ENCODE peak calls at places on chromosomes 5 and 9, in six cellular contexts. One of them, this sample, is unnamed.

GRCh38 chr9:132516911-132517310 is 65.5 kb upstream of the BARHL1 start:
- DNase-seq in AG04450: no peak
- DNase-seq in CD8-positive, alpha-beta memory T cell: no peak
- DNase-seq in psoas muscle: no peak
- DNase-seq in tibial nerve: no peak
- DNase-seq in CD4-positive, alpha-beta T cell: no peak
- DNase-seq in this sample: no peak

GRCh38 chr5:108638021-108638420 is 109.7 kb upstream of the FER start:
- DNase-seq in AG04450: no peak
- DNase-seq in CD8-positive, alpha-beta memory T cell: no peak
- DNase-seq in psoas muscle: no peak
- DNase-seq in tibial nerve: no peak
- DNase-seq in CD4-positive, alpha-beta T cell: no peak
- DNase-seq in this sample: no peak

GRCh38 chr9:78031271-78031825 is at the start of gene GNAQ:
- DNase-seq in AG04450: no peak
- DNase-seq in CD8-positive, alpha-beta memory T cell: no peak
- DNase-seq in psoas muscle: peak
- DNase-seq in tibial nerve: no peak
- DNase-seq in CD4-positive, alpha-beta T cell: peak
- DNase-seq in this sample: no peak

GRCh38 chr5:176596689-176597416 is 13.1 kb downstream of the GPRIN1 start:
- DNase-seq in AG04450: no peak
- DNase-seq in CD8-positive, alpha-beta memory T cell: peak
- DNase-seq in psoas muscle: no peak
- DNase-seq in tibial nerve: no peak
- DNase-seq in CD4-positive, alpha-beta T cell: peak
- DNase-seq in this sample: peak

GRCh38 chr5:111144352-111144930 is 52.3 kb downstream of the WDR36 start:
- DNase-seq in AG04450: no peak
- DNase-seq in CD8-positive, alpha-beta memory T cell: no peak
- DNase-seq in psoas muscle: no peak
- DNase-seq in tibial nerve: no peak
- DNase-seq in CD4-positive, alpha-beta T cell: no peak
- DNase-seq in this sample: no peak

GRCh38 chr5:94540856-94541494 is 77.4 kb downstream of the KIAA0825 start:
- DNase-seq in AG04450: no peak
- DNase-seq in CD8-positive, alpha-beta memory T cell: no peak
- DNase-seq in psoas muscle: no peak
- DNase-seq in tibial nerve: no peak
- DNase-seq in CD4-positive, alpha-beta T cell: no peak
- DNase-seq in this sample: no peak

GRCh38 chr9:17882801-17883200 is 303.9 kb downstream of the SH3GL2 start:
- DNase-seq in AG04450: no peak
- DNase-seq in CD8-positive, alpha-beta memory T cell: no peak
- DNase-seq in psoas muscle: no peak
- DNase-seq in tibial nerve: no peak
- DNase-seq in CD4-positive, alpha-beta T cell: no peak
- DNase-seq in this sample: no peak

GRCh38 chr9:116644099-116644688 is 42.9 kb upstream of the TRIM32 start:
- DNase-seq in AG04450: peak
- DNase-seq in CD8-positive, alpha-beta memory T cell: no peak
- DNase-seq in psoas muscle: no peak
- DNase-seq in tibial nerve: no peak
- DNase-seq in CD4-positive, alpha-beta T cell: no peak
- DNase-seq in this sample: no peak

GRCh38 chr9:86097510-86098224 is 1.7 kb downstream of the GOLM1 start:
- DNase-seq in AG04450: no peak
- DNase-seq in CD8-positive, alpha-beta memory T cell: no peak
- DNase-seq in psoas muscle: no peak
- DNase-seq in tibial nerve: no peak
- DNase-seq in CD4-positive, alpha-beta T cell: no peak
- DNase-seq in this sample: no peak

GRCh38 chr5:96968074-96968473 is 32.2 kb downstream of the LNPEP start:
- DNase-seq in AG04450: no peak
- DNase-seq in CD8-positive, alpha-beta memory T cell: no peak
- DNase-seq in psoas muscle: no peak
- DNase-seq in tibial nerve: no peak
- DNase-seq in CD4-positive, alpha-beta T cell: no peak
- DNase-seq in this sample: no peak

GRCh38 chr9:35519697-35520403 is 29.9 kb downstream of the RUSC2 start:
- DNase-seq in AG04450: no peak
- DNase-seq in CD8-positive, alpha-beta memory T cell: no peak
- DNase-seq in psoas muscle: no peak
- DNase-seq in tibial nerve: no peak
- DNase-seq in CD4-positive, alpha-beta T cell: no peak
- DNase-seq in this sample: no peak

GRCh38 chr5:160506006-160507004 is 84.7 kb downstream of the PTTG1 start:
- DNase-seq in AG04450: no peak
- DNase-seq in CD8-positive, alpha-beta memory T cell: peak
- DNase-seq in psoas muscle: no peak
- DNase-seq in tibial nerve: no peak
- DNase-seq in CD4-positive, alpha-beta T cell: peak
- DNase-seq in this sample: peak

GRCh38 chr9:120571443-120572257 is 8.3 kb downstream of the CDK5RAP2 start:
- DNase-seq in AG04450: peak
- DNase-seq in CD8-positive, alpha-beta memory T cell: no peak
- DNase-seq in psoas muscle: peak
- DNase-seq in tibial nerve: no peak
- DNase-seq in CD4-positive, alpha-beta T cell: no peak
- DNase-seq in this sample: no peak

GRCh38 chr5:60649288-60649917 is 50.6 kb downstream of the DEPDC1B start:
- DNase-seq in AG04450: peak
- DNase-seq in CD8-positive, alpha-beta memory T cell: no peak
- DNase-seq in psoas muscle: no peak
- DNase-seq in tibial nerve: no peak
- DNase-seq in CD4-positive, alpha-beta T cell: no peak
- DNase-seq in this sample: no peak

GRCh38 chr9:79962150-79962549 is 390.4 kb downstream of the TLE4 start:
- DNase-seq in AG04450: no peak
- DNase-seq in CD8-positive, alpha-beta memory T cell: no peak
- DNase-seq in psoas muscle: no peak
- DNase-seq in tibial nerve: no peak
- DNase-seq in CD4-positive, alpha-beta T cell: no peak
- DNase-seq in this sample: no peak

GRCh38 chr9:113916931-113917330 is 40.8 kb downstream of the ZNF618 start:
- DNase-seq in AG04450: no peak
- DNase-seq in CD8-positive, alpha-beta memory T cell: no peak
- DNase-seq in psoas muscle: no peak
- DNase-seq in tibial nerve: no peak
- DNase-seq in CD4-positive, alpha-beta T cell: no peak
- DNase-seq in this sample: no peak

GRCh38 chr9:98064623-98065392 is 8.3 kb downstream of the NANS start:
- DNase-seq in AG04450: no peak
- DNase-seq in CD8-positive, alpha-beta memory T cell: no peak
- DNase-seq in psoas muscle: no peak
- DNase-seq in tibial nerve: no peak
- DNase-seq in CD4-positive, alpha-beta T cell: no peak
- DNase-seq in this sample: no peak

GRCh38 chr5:673140-673836 is 19.9 kb downstream of the TPPP start:
- DNase-seq in AG04450: no peak
- DNase-seq in CD8-positive, alpha-beta memory T cell: peak
- DNase-seq in psoas muscle: peak
- DNase-seq in tibial nerve: no peak
- DNase-seq in CD4-positive, alpha-beta T cell: no peak
- DNase-seq in this sample: peak

GRCh38 chr5:13990896-13991295 is 46.4 kb upstream of the DNAH5 start:
- DNase-seq in AG04450: no peak
- DNase-seq in CD8-positive, alpha-beta memory T cell: no peak
- DNase-seq in psoas muscle: no peak
- DNase-seq in tibial nerve: no peak
- DNase-seq in CD4-positive, alpha-beta T cell: no peak
- DNase-seq in this sample: no peak

GRCh38 chr5:109878887-109879286 is 189.2 kb downstream of the MAN2A1 start:
- DNase-seq in AG04450: no peak
- DNase-seq in CD8-positive, alpha-beta memory T cell: no peak
- DNase-seq in psoas muscle: no peak
- DNase-seq in tibial nerve: no peak
- DNase-seq in CD4-positive, alpha-beta T cell: no peak
- DNase-seq in this sample: no peak
- H3K27ac ChIP-seq in AG04450: no peak
- H3K27ac ChIP-seq in CD8-positive, alpha-beta memory T cell: no peak
- H3K27ac ChIP-seq in psoas muscle: no peak
- H3K27ac ChIP-seq in tibial nerve: no peak
- H3K27ac ChIP-seq in CD4-positive, alpha-beta T cell: no peak
- H3K27ac ChIP-seq in this sample: no peak

GRCh38 chr9:136289651-136290507 is 14.0 kb downstream of the CCDC187 start:
- DNase-seq in AG04450: no peak
- DNase-seq in CD8-positive, alpha-beta memory T cell: no peak
- DNase-seq in psoas muscle: peak
- DNase-seq in tibial nerve: no peak
- DNase-seq in CD4-positive, alpha-beta T cell: no peak
- DNase-seq in this sample: no peak
- H3K27ac ChIP-seq in AG04450: no peak
- H3K27ac ChIP-seq in CD8-positive, alpha-beta memory T cell: no peak
- H3K27ac ChIP-seq in psoas muscle: no peak
- H3K27ac ChIP-seq in tibial nerve: no peak
- H3K27ac ChIP-seq in CD4-positive, alpha-beta T cell: no peak
- H3K27ac ChIP-seq in this sample: no peak

GRCh38 chr9:109912726-109913460 is 132.9 kb downstream of the PALM2AKAP2 start:
- DNase-seq in AG04450: no peak
- DNase-seq in CD8-positive, alpha-beta memory T cell: no peak
- DNase-seq in psoas muscle: no peak
- DNase-seq in tibial nerve: no peak
- DNase-seq in CD4-positive, alpha-beta T cell: no peak
- DNase-seq in this sample: peak
- H3K27ac ChIP-seq in AG04450: peak
- H3K27ac ChIP-seq in CD8-positive, alpha-beta memory T cell: no peak
- H3K27ac ChIP-seq in psoas muscle: peak
- H3K27ac ChIP-seq in tibial nerve: no peak
- H3K27ac ChIP-seq in CD4-positive, alpha-beta T cell: no peak
- H3K27ac ChIP-seq in this sample: peak

DNA sequence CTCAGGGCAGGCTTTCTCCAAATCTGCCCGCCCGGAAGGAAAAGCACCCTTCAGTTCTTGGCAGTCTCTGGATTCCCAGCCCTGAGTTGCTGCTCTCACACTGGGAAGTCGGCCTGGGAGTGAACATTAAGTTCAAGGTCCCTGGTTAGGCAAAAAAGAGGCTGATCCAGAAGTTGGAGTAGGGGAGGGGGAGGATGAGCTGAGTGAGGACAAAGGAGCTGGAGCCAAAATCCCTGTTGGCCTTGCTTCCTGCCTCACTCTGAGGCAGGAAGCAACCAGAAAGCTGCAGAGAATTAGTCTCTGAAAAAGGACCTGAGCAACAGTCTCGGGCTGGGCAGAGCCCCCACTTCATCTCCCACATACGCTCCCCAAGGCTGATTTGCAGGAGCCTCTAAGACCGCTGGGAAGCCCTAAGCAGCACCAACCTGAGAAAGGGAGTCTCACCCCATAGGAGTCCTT is 15.0 kb upstream of the RPS14 start:
- DNase-seq in AG04450: no peak
- DNase-seq in CD8-positive, alpha-beta memory T cell: no peak
- DNase-seq in psoas muscle: no peak
- DNase-seq in tibial nerve: no peak
- DNase-seq in CD4-positive, alpha-beta T cell: no peak
- DNase-seq in this sample: no peak
- H3K27ac ChIP-seq in AG04450: no peak
- H3K27ac ChIP-seq in CD8-positive, alpha-beta memory T cell: no peak
- H3K27ac ChIP-seq in psoas muscle: peak
- H3K27ac ChIP-seq in tibial nerve: no peak
- H3K27ac ChIP-seq in CD4-positive, alpha-beta T cell: no peak
- H3K27ac ChIP-seq in this sample: no peak

GRCh38 chr5:36744041-36744677 is 132.4 kb upstream of the NIPBL start:
- DNase-seq in AG04450: no peak
- DNase-seq in CD8-positive, alpha-beta memory T cell: no peak
- DNase-seq in psoas muscle: no peak
- DNase-seq in tibial nerve: no peak
- DNase-seq in CD4-positive, alpha-beta T cell: no peak
- DNase-seq in this sample: no peak
- H3K27ac ChIP-seq in AG04450: no peak
- H3K27ac ChIP-seq in CD8-positive, alpha-beta memory T cell: no peak
- H3K27ac ChIP-seq in psoas muscle: peak
- H3K27ac ChIP-seq in tibial nerve: no peak
- H3K27ac ChIP-seq in CD4-positive, alpha-beta T cell: no peak
- H3K27ac ChIP-seq in this sample: peak

GRCh38 chr9:93244510-93245436 is 60.8 kb downstream of the WNK2 start:
- DNase-seq in AG04450: no peak
- DNase-seq in CD8-positive, alpha-beta memory T cell: no peak
- DNase-seq in psoas muscle: no peak
- DNase-seq in tibial nerve: no peak
- DNase-seq in CD4-positive, alpha-beta T cell: no peak
- DNase-seq in this sample: no peak

GRCh38 chr9:93245437-93245970 is 61.6 kb downstream of the WNK2 start:
- DNase-seq in AG04450: no peak
- DNase-seq in CD8-positive, alpha-beta memory T cell: no peak
- DNase-seq in psoas muscle: peak
- DNase-seq in tibial nerve: no peak
- DNase-seq in CD4-positive, alpha-beta T cell: no peak
- DNase-seq in this sample: no peak

GRCh38 chr9:93246111-93246510 is 62.2 kb downstream of the WNK2 start:
- DNase-seq in AG04450: no peak
- DNase-seq in CD8-positive, alpha-beta memory T cell: no peak
- DNase-seq in psoas muscle: no peak
- DNase-seq in tibial nerve: no peak
- DNase-seq in CD4-positive, alpha-beta T cell: no peak
- DNase-seq in this sample: no peak

GRCh38 chr9:93246526-93246925 is 62.6 kb downstream of the WNK2 start:
- DNase-seq in AG04450: no peak
- DNase-seq in CD8-positive, alpha-beta memory T cell: no peak
- DNase-seq in psoas muscle: no peak
- DNase-seq in tibial nerve: no peak
- DNase-seq in CD4-positive, alpha-beta T cell: no peak
- DNase-seq in this sample: no peak

GRCh38 chr9:93244101-93244500 is 60.2 kb downstream of the WNK2 start:
- DNase-seq in AG04450: no peak
- DNase-seq in CD8-positive, alpha-beta memory T cell: no peak
- DNase-seq in psoas muscle: no peak
- DNase-seq in tibial nerve: no peak
- DNase-seq in CD4-positive, alpha-beta T cell: no peak
- DNase-seq in this sample: no peak
- H3K27ac ChIP-seq in AG04450: no peak
- H3K27ac ChIP-seq in CD8-positive, alpha-beta memory T cell: no peak
- H3K27ac ChIP-seq in psoas muscle: no peak
- H3K27ac ChIP-seq in tibial nerve: no peak
- H3K27ac ChIP-seq in CD4-positive, alpha-beta T cell: no peak
- H3K27ac ChIP-seq in this sample: no peak

DNA sequence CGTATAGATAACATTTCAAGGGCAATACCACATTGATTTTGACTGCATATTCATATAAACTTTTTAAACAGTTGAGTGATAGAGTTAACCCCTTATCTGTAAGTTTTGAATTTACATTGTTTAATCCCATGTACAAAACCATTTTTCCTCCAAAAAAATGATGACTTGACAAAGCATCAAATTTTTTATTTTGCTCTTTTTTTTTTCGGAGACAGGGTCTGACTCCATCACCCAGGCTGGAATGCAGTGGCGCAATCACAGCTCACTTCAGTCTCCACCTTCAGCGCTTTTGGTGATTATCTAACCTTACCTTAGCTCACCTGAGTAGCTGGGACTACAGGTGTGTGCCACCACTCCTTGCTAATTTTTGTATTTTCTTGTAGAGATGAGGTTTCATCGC is 1670.1 kb upstream of the CDH9 start:
- DNase-seq in AG04450: no peak
- DNase-seq in CD8-positive, alpha-beta memory T cell: no peak
- DNase-seq in psoas muscle: no peak
- DNase-seq in tibial nerve: no peak
- DNase-seq in CD4-positive, alpha-beta T cell: no peak
- DNase-seq in this sample: no peak
- H3K27ac ChIP-seq in AG04450: no peak
- H3K27ac ChIP-seq in CD8-positive, alpha-beta memory T cell: no peak
- H3K27ac ChIP-seq in psoas muscle: no peak
- H3K27ac ChIP-seq in tibial nerve: no peak
- H3K27ac ChIP-seq in CD4-positive, alpha-beta T cell: no peak
- H3K27ac ChIP-seq in this sample: no peak

This sample was measured in Peyer's patch.